ENCODE peak calls at places on chromosomes 11 and 22, in five cellular contexts. One of them, this sample, is unnamed.

GRCh38 chr11:92841719-92842118 is 127.7 kb upstream of the MTNR1B start:
- DNase-seq in neuronal stem cell: no peak
- DNase-seq in Caco-2: no peak
- DNase-seq in body of pancreas: no peak
- DNase-seq in esophagus muscularis mucosa: no peak
- DNase-seq in this sample: no peak

GRCh38 chr11:13318498-13319295 is 41.1 kb downstream of the BMAL1 start:
- DNase-seq in body of pancreas: no peak
- DNase-seq in Caco-2: no peak
- DNase-seq in neuronal stem cell: no peak
- DNase-seq in esophagus muscularis mucosa: no peak
- DNase-seq in this sample: no peak

GRCh38 chr11:113141010-113141409 is 173.4 kb upstream of the TTC12 start:
- DNase-seq in body of pancreas: no peak
- DNase-seq in esophagus muscularis mucosa: no peak
- DNase-seq in neuronal stem cell: no peak
- DNase-seq in Caco-2: no peak
- DNase-seq in this sample: peak

GRCh38 chr22:46066691-46067090 is 83.6 kb upstream of the PPARA start:
- DNase-seq in esophagus muscularis mucosa: no peak
- DNase-seq in body of pancreas: no peak
- DNase-seq in Caco-2: peak
- DNase-seq in neuronal stem cell: no peak
- DNase-seq in this sample: no peak

GRCh38 chr11:16603245-16603644 is 135.2 kb upstream of the C11orf58 start:
- DNase-seq in body of pancreas: no peak
- DNase-seq in neuronal stem cell: no peak
- DNase-seq in Caco-2: no peak
- DNase-seq in esophagus muscularis mucosa: no peak
- DNase-seq in this sample: no peak

GRCh38 chr11:72685560-72686480 is 11.6 kb upstream of the PDE2A start:
- DNase-seq in body of pancreas: peak
- DNase-seq in esophagus muscularis mucosa: peak
- DNase-seq in Caco-2: no peak
- DNase-seq in neuronal stem cell: no peak
- DNase-seq in this sample: no peak

GRCh38 chr22:45317551-45318167 is 7.9 kb downstream of the FAM118A start:
- DNase-seq in neuronal stem cell: no peak
- DNase-seq in body of pancreas: no peak
- DNase-seq in Caco-2: no peak
- DNase-seq in esophagus muscularis mucosa: no peak
- DNase-seq in this sample: peak

GRCh38 chr11:75539459-75540022 is 13.8 kb upstream of the GDPD5 start:
- DNase-seq in body of pancreas: no peak
- DNase-seq in Caco-2: no peak
- DNase-seq in esophagus muscularis mucosa: no peak
- DNase-seq in neuronal stem cell: no peak
- DNase-seq in this sample: no peak

GRCh38 chr11:32382339-32383049 is 52.8 kb downstream of the WT1 start:
- DNase-seq in neuronal stem cell: no peak
- DNase-seq in body of pancreas: no peak
- DNase-seq in Caco-2: no peak
- DNase-seq in esophagus muscularis mucosa: no peak
- DNase-seq in this sample: no peak
- H3K4me3 ChIP-seq in neuronal stem cell: no peak
- H3K4me3 ChIP-seq in body of pancreas: no peak
- H3K4me3 ChIP-seq in Caco-2: no peak
- H3K4me3 ChIP-seq in esophagus muscularis mucosa: no peak
- H3K4me3 ChIP-seq in this sample: no peak

GRCh38 chr11:61833478-61833877 is 5.4 kb downstream of the FADS2 start:
- DNase-seq in neuronal stem cell: no peak
- DNase-seq in esophagus muscularis mucosa: no peak
- DNase-seq in Caco-2: no peak
- DNase-seq in body of pancreas: no peak
- DNase-seq in this sample: no peak
- H3K4me3 ChIP-seq in neuronal stem cell: no peak
- H3K4me3 ChIP-seq in esophagus muscularis mucosa: no peak
- H3K4me3 ChIP-seq in Caco-2: no peak
- H3K4me3 ChIP-seq in body of pancreas: no peak
- H3K4me3 ChIP-seq in this sample: no peak

DNA sequence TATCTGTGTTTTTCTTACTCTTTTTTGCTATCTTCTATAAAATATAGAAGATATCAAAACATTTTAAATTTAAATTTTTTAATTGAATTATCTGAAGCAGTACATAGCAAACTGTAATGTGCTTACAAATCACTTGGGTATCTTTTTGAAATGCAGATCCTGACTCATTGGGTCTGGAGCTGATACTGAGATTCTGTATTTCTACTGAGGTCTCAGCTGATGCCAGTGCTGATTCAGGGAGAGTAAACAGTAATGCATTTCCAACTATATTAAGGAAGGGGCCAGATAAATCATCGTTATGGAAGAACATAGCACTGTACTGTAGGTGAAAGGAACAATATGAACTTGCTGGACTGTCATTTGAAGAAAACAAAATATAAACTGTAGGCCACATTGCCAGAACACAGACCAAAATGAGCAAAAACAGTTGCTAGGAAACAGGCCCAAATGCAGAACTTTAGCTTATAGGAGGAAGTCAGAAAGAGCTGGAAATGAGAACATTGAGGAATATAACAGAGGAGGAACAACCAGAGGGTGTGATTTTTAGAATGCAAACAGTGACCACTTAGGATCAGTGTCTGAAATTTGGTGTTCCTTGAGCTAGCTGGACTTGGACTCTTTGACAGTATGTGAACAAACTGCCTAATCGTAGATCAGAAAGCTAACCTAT is 3.3 kb downstream of the ARL14EP start:
- DNase-seq in esophagus muscularis mucosa: no peak
- DNase-seq in body of pancreas: no peak
- DNase-seq in neuronal stem cell: no peak
- DNase-seq in Caco-2: no peak
- DNase-seq in this sample: no peak
- H3K4me3 ChIP-seq in esophagus muscularis mucosa: no peak
- H3K4me3 ChIP-seq in body of pancreas: no peak
- H3K4me3 ChIP-seq in neuronal stem cell: no peak
- H3K4me3 ChIP-seq in Caco-2: no peak
- H3K4me3 ChIP-seq in this sample: no peak

GRCh38 chr11:124801014-124801413 is 808 bp upstream of the MSANTD2 start:
- DNase-seq in Caco-2: no peak
- DNase-seq in body of pancreas: no peak
- DNase-seq in neuronal stem cell: no peak
- DNase-seq in esophagus muscularis mucosa: no peak
- DNase-seq in this sample: no peak
- H3K4me3 ChIP-seq in Caco-2: peak
- H3K4me3 ChIP-seq in body of pancreas: peak
- H3K4me3 ChIP-seq in neuronal stem cell: peak
- H3K4me3 ChIP-seq in esophagus muscularis mucosa: peak
- H3K4me3 ChIP-seq in this sample: peak

GRCh38 chr22:36220457-36220921 is 18.8 kb downstream of the APOL2 start:
- DNase-seq in esophagus muscularis mucosa: no peak
- DNase-seq in neuronal stem cell: no peak
- DNase-seq in Caco-2: no peak
- DNase-seq in body of pancreas: peak
- DNase-seq in this sample: no peak
- H3K4me3 ChIP-seq in esophagus muscularis mucosa: no peak
- H3K4me3 ChIP-seq in neuronal stem cell: no peak
- H3K4me3 ChIP-seq in Caco-2: no peak
- H3K4me3 ChIP-seq in body of pancreas: no peak
- H3K4me3 ChIP-seq in this sample: no peak

GRCh38 chr11:117876341-117877119 is at the start of gene FXYD6:
- DNase-seq in esophagus muscularis mucosa: no peak
- DNase-seq in body of pancreas: peak
- DNase-seq in neuronal stem cell: peak
- DNase-seq in Caco-2: peak
- DNase-seq in this sample: peak
- H3K4me3 ChIP-seq in esophagus muscularis mucosa: peak
- H3K4me3 ChIP-seq in body of pancreas: no peak
- H3K4me3 ChIP-seq in neuronal stem cell: peak
- H3K4me3 ChIP-seq in Caco-2: peak
- H3K4me3 ChIP-seq in this sample: peak

GRCh38 chr11:10298342-10298741 is 4.3 kb upstream of the SBF2 start:
- DNase-seq in esophagus muscularis mucosa: no peak
- DNase-seq in neuronal stem cell: no peak
- DNase-seq in body of pancreas: no peak
- DNase-seq in Caco-2: no peak
- DNase-seq in this sample: no peak

GRCh38 chr11:10289765-10290420 is 4.1 kb downstream of the SBF2 start:
- DNase-seq in esophagus muscularis mucosa: no peak
- DNase-seq in neuronal stem cell: no peak
- DNase-seq in Caco-2: no peak
- DNase-seq in body of pancreas: no peak
- DNase-seq in this sample: no peak

GRCh38 chr11:10293423-10294288 is at the start of gene SBF2:
- DNase-seq in body of pancreas: peak
- DNase-seq in Caco-2: peak
- DNase-seq in esophagus muscularis mucosa: peak
- DNase-seq in neuronal stem cell: peak
- DNase-seq in this sample: peak

GRCh38 chr11:10294289-10294953 is 402 bp upstream of the SBF2 start:
- DNase-seq in esophagus muscularis mucosa: peak
- DNase-seq in neuronal stem cell: no peak
- DNase-seq in body of pancreas: peak
- DNase-seq in Caco-2: peak
- DNase-seq in this sample: peak

GRCh38 chr11:10295056-10295901 is 1.3 kb upstream of the SBF2 start:
- DNase-seq in Caco-2: no peak
- DNase-seq in body of pancreas: no peak
- DNase-seq in neuronal stem cell: no peak
- DNase-seq in esophagus muscularis mucosa: no peak
- DNase-seq in this sample: no peak
- H3K4me3 ChIP-seq in Caco-2: peak
- H3K4me3 ChIP-seq in body of pancreas: no peak
- H3K4me3 ChIP-seq in neuronal stem cell: peak
- H3K4me3 ChIP-seq in esophagus muscularis mucosa: peak
- H3K4me3 ChIP-seq in this sample: peak

GRCh38 chr11:10021563-10021962 is 272.5 kb downstream of the SBF2 start:
- DNase-seq in Caco-2: no peak
- DNase-seq in body of pancreas: no peak
- DNase-seq in neuronal stem cell: no peak
- DNase-seq in esophagus muscularis mucosa: no peak
- DNase-seq in this sample: no peak
- H3K4me3 ChIP-seq in Caco-2: no peak
- H3K4me3 ChIP-seq in body of pancreas: no peak
- H3K4me3 ChIP-seq in neuronal stem cell: no peak
- H3K4me3 ChIP-seq in esophagus muscularis mucosa: no peak
- H3K4me3 ChIP-seq in this sample: no peak

GRCh38 chr22:26548303-26548702 is 36.0 kb upstream of the TFIP11 start:
- DNase-seq in neuronal stem cell: no peak
- DNase-seq in Caco-2: no peak
- DNase-seq in body of pancreas: no peak
- DNase-seq in esophagus muscularis mucosa: no peak
- DNase-seq in this sample: no peak

GRCh38 chr22:26548984-26549383 is 36.7 kb upstream of the TFIP11 start:
- DNase-seq in body of pancreas: no peak
- DNase-seq in esophagus muscularis mucosa: no peak
- DNase-seq in neuronal stem cell: no peak
- DNase-seq in Caco-2: no peak
- DNase-seq in this sample: no peak

GRCh38 chr22:26550498-26551033 is 38.3 kb upstream of the TFIP11 start:
- DNase-seq in body of pancreas: peak
- DNase-seq in neuronal stem cell: no peak
- DNase-seq in Caco-2: no peak
- DNase-seq in esophagus muscularis mucosa: no peak
- DNase-seq in this sample: no peak

GRCh38 chr22:26551568-26551967 is 38.4 kb downstream of the TPST2 start:
- DNase-seq in Caco-2: no peak
- DNase-seq in esophagus muscularis mucosa: no peak
- DNase-seq in body of pancreas: no peak
- DNase-seq in neuronal stem cell: no peak
- DNase-seq in this sample: no peak

GRCh38 chr22:26549902-26550497 is 37.7 kb upstream of the TFIP11 start:
- DNase-seq in esophagus muscularis mucosa: no peak
- DNase-seq in Caco-2: no peak
- DNase-seq in body of pancreas: no peak
- DNase-seq in neuronal stem cell: no peak
- DNase-seq in this sample: no peak
- H3K4me3 ChIP-seq in esophagus muscularis mucosa: no peak
- H3K4me3 ChIP-seq in Caco-2: no peak
- H3K4me3 ChIP-seq in body of pancreas: no peak
- H3K4me3 ChIP-seq in neuronal stem cell: no peak
- H3K4me3 ChIP-seq in this sample: no peak

GRCh38 chr22:32539631-32540449 is 65.2 kb downstream of the FBXO7 start:
- DNase-seq in body of pancreas: no peak
- DNase-seq in Caco-2: no peak
- DNase-seq in neuronal stem cell: no peak
- DNase-seq in esophagus muscularis mucosa: no peak
- DNase-seq in this sample: no peak
- H3K4me3 ChIP-seq in body of pancreas: no peak
- H3K4me3 ChIP-seq in Caco-2: no peak
- H3K4me3 ChIP-seq in neuronal stem cell: no peak
- H3K4me3 ChIP-seq in esophagus muscularis mucosa: no peak
- H3K4me3 ChIP-seq in this sample: no peak